ENCODE peak calls at places on chromosomes 5 and 9, in nine cellular contexts. Q is GM23338; M is bronchial epithelial cell; A is iPS-NIHi11; H is transverse colon; R is naive thymus-derived CD4-positive, alpha-beta T cell; J is AG04450; U is stromal cell of bone marrow; P is COLO829. G is an unnamed sample.

GRCh38 chr5:116771466-116772151 is 197.0 kb upstream of the SEMA6A start:
- DNase-seq in Q (no peak), M (peak; percentile 83), A (no peak), H (no peak), R (no peak), J (no peak), U (no peak), P (peak; percentile 62), G (no peak)

GRCh38 chr5:172133359-172134029 is 54.5 kb downstream of the STK10 start:
- DNase-seq in Q (no peak), M (peak; percentile 99), A (no peak), H (no peak), R (peak; percentile 32), J (peak; percentile 37), U (peak; percentile 92), P (no peak), G (no peak)

GRCh38 chr5:169801781-169802180 is 164.7 kb downstream of the DOCK2 start:
- DNase-seq in Q (no peak), M (no peak), A (no peak), H (no peak), R (no peak), J (no peak), U (no peak), P (no peak), G (no peak)

GRCh38 chr5:601771-602465 is 10.2 kb upstream of the CEP72 start:
- DNase-seq in Q (no peak), M (no peak), A (no peak), H (no peak), R (no peak), J (no peak), U (no peak), P (no peak), G (no peak)

GRCh38 chr9:123569343-123569694 is 213.3 kb downstream of the CRB2 start:
- DNase-seq in Q (no peak), M (no peak), A (no peak), H (no peak), R (no peak), J (no peak), U (no peak), P (peak; percentile 39), G (no peak)

GRCh38 chr9:94181782-94182181 is 77.3 kb upstream of the ZNF169 start:
- DNase-seq in Q (no peak), M (no peak), A (no peak), H (no peak), R (no peak), J (no peak), U (no peak), P (no peak), G (no peak)

GRCh38 chr5:134142088-134142487 is 27.6 kb downstream of the TCF7 start:
- DNase-seq in Q (no peak), M (no peak), A (no peak), H (no peak), R (no peak), J (no peak), U (no peak), P (no peak), G (no peak)

GRCh38 chr9:90964101-90965020 is 162.7 kb downstream of the SYK start:
- DNase-seq in Q (peak; percentile 35), M (no peak), A (peak; percentile 38), H (peak; percentile 69), R (no peak), J (no peak), U (no peak), P (no peak), G (no peak)

G was measured in mucosa of gallbladder.